ENCODE peak calls at places on chromosomes 2 and 18, in ten cellular contexts. I, B, W, G, Z, R, J, F, Q and Y are unnamed samples.

GRCh38 chr2:110978148-110978547 is 142.6 kb upstream of the BCL2L11 start:
- DNase-seq in B (no peak), I (no peak), Q (no peak), F (no peak), R (no peak), Z (no peak), W (no peak), J (no peak), G (no peak), Y (no peak)

GRCh38 chr2:1916881-1917280 is 172.6 kb upstream of the PXDN start:
- DNase-seq in Z (no peak), Q (no peak), B (no peak), I (no peak), W (no peak), J (no peak), G (no peak), F (no peak), R (no peak), Y (no peak)

GRCh38 chr2:111121873-111122630 is 1.3 kb downstream of the BCL2L11 start:
- DNase-seq in W (peak; percentile 45), Z (peak; percentile 94), Q (peak; percentile 56), R (peak; percentile 55), F (peak; percentile 84), I (peak; percentile 90), B (peak; percentile 93), J (peak; percentile 78), G (peak; percentile 83), Y (no peak)

GRCh38 chr18:38237796-38238195 is 672.2 kb upstream of the CELF4 start:
- DNase-seq in Q (no peak), Z (no peak), R (no peak), W (no peak), J (no peak), G (no peak), F (no peak), I (no peak), B (no peak), Y (no peak)

GRCh38 chr2:21148718-21149117 is 24.9 kb downstream of the TDRD15 start:
- DNase-seq in G (no peak), B (no peak), W (no peak), Z (no peak), Q (no peak), J (no peak), I (no peak), R (no peak), F (no peak), Y (no peak)

GRCh38 chr18:74430231-74430630 is 26.9 kb downstream of the DIPK1C start:
- DNase-seq in Z (no peak), G (no peak), J (no peak), I (no peak), W (no peak), Q (no peak), R (no peak), F (no peak), B (no peak), Y (no peak)

GRCh38 chr18:61963705-61964104 is 70.9 kb upstream of the RNF152 start:
- DNase-seq in J (no peak), Z (no peak), R (no peak), W (no peak), B (no peak), I (no peak), F (no peak), G (no peak), Q (no peak), Y (no peak)

GRCh38 chr18:21599585-21600525 is 649 bp downstream of the ESCO1 start:
- DNase-seq in J (peak; percentile 18), F (peak; percentile 28), B (peak; percentile 67), W (no peak), Z (peak; percentile 74), G (peak; percentile 18), I (peak; percentile 58), R (no peak), Q (peak; percentile 49), Y (no peak)

GRCh38 chr18:63317982-63318881 is 1.3 kb downstream of the BCL2 start:
- DNase-seq in B (peak; percentile 74), Z (peak; percentile 71), R (no peak), F (no peak), W (peak; percentile 50), Q (peak; percentile 89), G (no peak), J (peak; percentile 88), I (peak; percentile 91), Y (no peak)

GRCh38 chr18:8116346-8117007 is 492.8 kb upstream of the RAB12 start:
- DNase-seq in I (no peak), Q (no peak), G (peak; percentile 86), J (no peak), F (peak; percentile 53), B (no peak), R (no peak), W (no peak), Z (no peak), Y (no peak)

GRCh38 chr2:42169100-42169868 is at the start of gene EML4:
- DNase-seq in R (peak; percentile 74), W (peak; percentile 82), I (peak; percentile 99), Z (peak; percentile 94), Q (peak; percentile 63), J (peak; percentile 86), F (peak; percentile 86), B (peak; percentile 95), G (peak; percentile 88), Y (peak; percentile 55)

GRCh38 chr2:70525032-70525431 is 28.6 kb downstream of the TGFA start:
- DNase-seq in J (no peak), F (no peak), Z (no peak), B (no peak), G (peak; percentile 33), I (no peak), R (no peak), Q (no peak), W (no peak), Y (no peak)

GRCh38 chr2:96485751-96486643 is 19.2 kb downstream of the NEURL3 start:
- DNase-seq in I (peak; percentile 86), J (peak; percentile 93), Z (peak; percentile 79), G (peak; percentile 92), B (no peak), R (peak; percentile 53), W (peak; percentile 45), Q (no peak), F (peak; percentile 55), Y (no peak)

GRCh38 chr2:142144547-142144946 is 13.7 kb upstream of the LRP1B start:
- DNase-seq in Z (no peak), Q (no peak), W (no peak), B (no peak), R (no peak), J (no peak), F (no peak), I (no peak), G (no peak), Y (no peak)

GRCh38 chr2:237060518-237061312 is 25.0 kb upstream of the COPS8 start:
- DNase-seq in Z (no peak), Q (peak; percentile 47), J (peak; percentile 26), G (peak; percentile 83), W (no peak), F (peak; percentile 54), B (peak; percentile 39), R (peak; percentile 30), I (no peak), Y (peak; percentile 13)

GRCh38 chr2:19844750-19845149 is 57.0 kb downstream of the TTC32 start:
- DNase-seq in F (no peak), B (no peak), W (no peak), I (no peak), G (no peak), Z (no peak), J (no peak), R (no peak), Q (no peak), Y (no peak)

GRCh38 chr18:9454061-9454703 is 21.1 kb upstream of the RALBP1 start:
- DNase-seq in Z (no peak), F (no peak), W (no peak), R (no peak), J (no peak), G (peak; percentile 40), Q (no peak), I (no peak), B (no peak), Y (no peak)

GRCh38 chr2:132392211-132392610 is 24.4 kb upstream of the GPR39 start:
- DNase-seq in W (no peak), Z (no peak), F (no peak), J (no peak), B (no peak), I (no peak), G (no peak), Q (no peak), R (no peak), Y (no peak)

GRCh38 chr18:39770399-39770798 is 2184.6 kb upstream of the PIK3C3 start:
- DNase-seq in R (no peak), W (no peak), G (no peak), B (no peak), Z (no peak), F (peak; percentile 47), J (no peak), I (no peak), Q (no peak), Y (no peak)

GRCh38 chr2:3207091-3207491 is 170.5 kb downstream of the EIPR1 start:
- DNase-seq in I (no peak), G (no peak), Z (no peak), R (no peak), Q (no peak), J (no peak), W (no peak), B (no peak), F (no peak), Y (no peak)

GRCh38 chr2:134780977-134781376 is 57.4 kb upstream of the ACMSD start:
- DNase-seq in Z (no peak), G (no peak), W (no peak), R (no peak), B (no peak), F (no peak), J (no peak), I (no peak), Q (no peak), Y (no peak)

GRCh38 chr18:59634096-59634495 is 63.1 kb downstream of the CCBE1 start:
- DNase-seq in J (no peak), Z (no peak), F (no peak), Q (no peak), G (peak; percentile 45), W (no peak), B (no peak), R (no peak), I (no peak), Y (no peak)

GRCh38 chr2:232576995-232577394 is 26.5 kb downstream of the EIF4E2 start:
- DNase-seq in I (no peak), Q (no peak), Z (no peak), G (peak; percentile 26), F (peak; percentile 17), J (no peak), R (no peak), W (no peak), B (no peak), Y (no peak)

GRCh38 chr18:79797518-79798345 is at the start of gene KCNG2:
- DNase-seq in F (peak; percentile 19), I (no peak), Q (peak; percentile 34), Z (no peak), B (peak; percentile 77), J (peak; percentile 13), R (no peak), W (no peak), G (peak; percentile 39), Y (no peak)

GRCh38 chr2:235605999-235606715 is 112.3 kb downstream of the AGAP1 start:
- DNase-seq in Q (no peak), R (peak; percentile 48), G (peak; percentile 83), Z (no peak), J (no peak), I (no peak), W (no peak), F (peak; percentile 88), B (peak; percentile 49), Y (no peak)